ENCODE peak calls at places on chromosome 14, in nine cellular contexts. S is ovary, C is mesendoderm, Z is heart right ventricle, F is fibroblast of lung, M is A673, I is uterus, P is GM23338, O is tibial nerve. W is an unnamed sample.
A peak's percentile ranks its signal among the peaks of the same experiment; 100 is the strongest.

GRCh38 chr14:102749833-102750775 is 27.1 kb upstream of the TRAF3 start:
- DNase-seq in S (no peak), C (no peak), Z (no peak), F (no peak), M (no peak), I (no peak), P (no peak), O (no peak), W (no peak)

GRCh38 chr14:24818054-24818822 is 184.2 kb upstream of the GZMB start:
- DNase-seq in S (no peak), C (no peak), Z (no peak), F (peak; percentile 68), M (no peak), I (no peak), P (no peak), O (no peak), W (no peak)

GRCh38 chr14:50844397-50844796 is 13.4 kb upstream of the NIN start:
- DNase-seq in S (no peak), C (no peak), Z (no peak), F (peak; percentile 7), M (no peak), I (no peak), P (no peak), O (no peak), W (no peak)

GRCh38 chr14:103067231-103067954 is 10.0 kb upstream of the CDC42BPB start:
- DNase-seq in S (no peak), C (no peak), Z (no peak), F (peak; percentile 48), M (no peak), I (no peak), P (no peak), O (peak; percentile 37), W (no peak)

GRCh38 chr14:89425931-89426330 is 8.9 kb upstream of the FOXN3 start:
- DNase-seq in S (no peak), C (peak; percentile 73), Z (no peak), F (peak; percentile 99), M (no peak), I (no peak), P (no peak), O (no peak), W (no peak)

GRCh38 chr14:96275182-96276112 is 19.4 kb downstream of the BDKRB1 start:
- DNase-seq in S (peak; percentile 80), C (peak; percentile 63), Z (peak; percentile 52), F (peak; percentile 68), M (peak; percentile 77), I (peak; percentile 68), P (peak; percentile 83), O (peak; percentile 68), W (peak; percentile 68)

GRCh38 chr14:69694730-69695663 is 71.9 kb upstream of the SRSF5 start:
- DNase-seq in S (no peak), C (no peak), Z (peak; percentile 58), F (peak; percentile 60), M (no peak), I (no peak), P (no peak), O (no peak), W (no peak)

GRCh38 chr14:69573841-69574265 is 818 bp downstream of the CCDC177 start:
- DNase-seq in S (no peak), C (peak; percentile 49), Z (no peak), F (no peak), M (peak; percentile 66), I (no peak), P (peak; percentile 61), O (no peak), W (no peak)

GRCh38 chr14:64324461-64325255 is 30.5 kb upstream of the ESR2 start:
- DNase-seq in S (no peak), C (peak; percentile 22), Z (no peak), F (peak; percentile 83), M (peak; percentile 63), I (no peak), P (no peak), O (no peak), W (no peak)

GRCh38 chr14:100536141-100536540 is 51.1 kb downstream of the BEGAIN start:
- DNase-seq in S (peak; percentile 9), C (no peak), Z (no peak), F (no peak), M (no peak), I (no peak), P (no peak), O (no peak), W (no peak)

GRCh38 chr14:90727082-90727481 is 89.1 kb downstream of the TTC7B start:
- DNase-seq in S (no peak), C (no peak), Z (no peak), F (no peak), M (no peak), I (no peak), P (no peak), O (no peak), W (no peak)

GRCh38 chr14:63843796-63844195 is 9.0 kb upstream of the SYNE2 start:
- DNase-seq in S (no peak), C (no peak), Z (no peak), F (no peak), M (no peak), I (no peak), P (no peak), O (no peak), W (no peak)

GRCh38 chr14:98507269-98507668 is 764.7 kb downstream of the BCL11B start:
- DNase-seq in S (no peak), C (no peak), Z (no peak), F (peak; percentile 45), M (no peak), I (no peak), P (no peak), O (no peak), W (no peak)

GRCh38 chr14:72744416-72745120 is 149.3 kb downstream of the DPF3 start:
- DNase-seq in S (no peak), C (no peak), Z (no peak), F (no peak), M (no peak), I (no peak), P (no peak), O (no peak), W (no peak)

GRCh38 chr14:71666579-71667145 is 265.6 kb upstream of the RGS6 start:
- DNase-seq in S (no peak), C (no peak), Z (no peak), F (peak; percentile 63), M (peak; percentile 75), I (no peak), P (no peak), O (no peak), W (no peak)

GRCh38 chr14:85528882-85529585 is 910 bp upstream of the FLRT2 start:
- DNase-seq in S (peak; percentile 28), C (peak; percentile 62), Z (no peak), F (peak; percentile 84), M (peak; percentile 61), I (no peak), P (peak; percentile 25), O (no peak), W (no peak)

GRCh38 chr14:85529803-85530574 is at the start of gene FLRT2:
- DNase-seq in S (peak; percentile 83), C (peak; percentile 80), Z (peak; percentile 42), F (peak; percentile 55), M (peak; percentile 88), I (peak; percentile 30), P (peak; percentile 72), O (peak; percentile 82), W (no peak)

GRCh38 chr14:85531141-85531593 is 1.2 kb downstream of the FLRT2 start:
- DNase-seq in S (peak; percentile 79), C (peak; percentile 91), Z (no peak), F (peak; percentile 70), M (peak; percentile 80), I (peak; percentile 32), P (peak; percentile 81), O (peak; percentile 62), W (no peak)

GRCh38 chr14:85531594-85532391 is 1.8 kb downstream of the FLRT2 start:
- DNase-seq in S (peak; percentile 82), C (peak; percentile 91), Z (peak; percentile 52), F (peak; percentile 73), M (peak; percentile 96), I (peak; percentile 43), P (peak; percentile 84), O (peak; percentile 75), W (no peak)

DNA sequence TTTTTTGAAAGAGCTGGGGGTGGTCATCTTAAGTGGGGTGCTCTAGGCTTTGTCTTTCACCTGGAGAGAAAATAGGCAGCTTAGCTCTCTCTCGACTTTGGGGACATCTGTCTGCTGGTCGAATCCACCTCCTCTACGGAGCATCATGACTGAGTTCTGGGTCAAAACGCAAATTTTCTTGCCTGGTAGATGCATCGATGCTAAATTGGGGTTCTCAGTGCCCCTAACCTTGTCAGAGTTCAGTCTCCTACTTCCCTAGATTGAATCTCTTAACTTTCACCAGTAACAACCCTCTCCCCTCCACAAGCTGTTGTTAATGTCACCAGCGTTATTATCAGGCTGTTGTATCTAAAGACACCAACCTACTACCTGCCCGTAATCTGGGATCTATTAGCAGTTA is 682 bp downstream of the FLRT2 start:
- DNase-seq in S (no peak), C (no peak), Z (no peak), F (no peak), M (no peak), I (no peak), P (no peak), O (no peak), W (no peak)
- H3K4me1 ChIP-seq in S (no peaks in the 10 kb centered on the region), C (peaks cover 5% of the 10 kb centered on the region), Z (peaks cover 46% of the 10 kb centered on the region), F (peaks cover 9% of the 10 kb centered on the region), M (peaks cover 19% of the 10 kb centered on the region), I (no peaks in the 10 kb centered on the region), P (peaks cover 39% of the 10 kb centered on the region), O (peaks cover 50% of the 10 kb centered on the region), W (no peaks in the 10 kb centered on the region)

DNA sequence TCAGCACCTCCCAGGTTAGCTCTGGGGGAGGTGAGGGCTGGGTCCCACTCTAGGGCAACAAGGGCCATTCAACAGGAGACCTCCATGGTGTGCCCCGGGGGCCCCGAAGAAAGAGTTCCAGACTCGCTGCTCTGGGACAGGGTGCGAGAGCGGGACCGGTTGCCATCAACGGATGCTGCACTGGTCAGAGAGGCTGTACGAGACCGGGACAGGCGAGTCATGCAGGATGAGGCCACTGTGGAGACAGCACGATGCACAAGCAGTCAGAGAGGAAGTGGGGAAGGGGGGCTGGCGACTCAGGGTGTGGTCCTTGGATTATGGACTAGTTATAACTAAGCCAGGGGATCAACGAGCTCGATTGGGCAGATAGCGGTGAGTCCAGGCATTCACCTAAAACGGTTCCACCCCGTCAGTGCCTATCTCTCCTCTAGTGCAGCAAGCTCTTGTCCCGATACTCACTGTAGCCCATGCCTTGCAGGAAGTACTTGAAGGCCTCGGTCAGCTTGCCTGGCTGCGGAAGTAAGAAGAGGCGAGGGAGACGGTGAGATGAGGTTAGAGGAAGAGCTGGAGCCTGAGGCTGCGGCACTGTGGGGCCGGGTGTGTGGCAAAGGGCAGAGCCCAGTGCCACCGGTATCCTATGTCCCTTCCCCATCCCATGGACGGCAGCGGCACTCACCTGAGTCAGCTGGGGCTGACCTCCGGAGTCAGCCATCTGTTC is 7.2 kb downstream of the NDRG2 start:
- DNase-seq in S (no peak), C (no peak), Z (no peak), F (no peak), M (no peak), I (no peak), P (no peak), O (no peak), W (no peak)
- H3K27ac ChIP-seq in S (no peak overlapping the region), C (no peak overlapping the region), Z (no peak overlapping the region), F (no peak overlapping the region), M (no peak overlapping the region), I (no peak overlapping the region), P (no peak overlapping the region), O (no peak overlapping the region), W (no peak overlapping the region)

GRCh38 chr14:59363545-59364226 is 101.5 kb downstream of the GPR135 start:
- DNase-seq in S (no peak), C (no peak), Z (no peak), F (peak; percentile 57), M (peak; percentile 40), I (no peak), P (no peak), O (no peak), W (no peak)
- H3K4me3 ChIP-seq in S (no peak overlapping the region), C (no peak overlapping the region), Z (no peak overlapping the region), F (no peak overlapping the region), M (no peak overlapping the region), I (no peak overlapping the region), P (no peak overlapping the region), O (peak overlapping the region; percentile 7), W (no peak overlapping the region)

GRCh38 chr14:76904100-76904739 is 78.0 kb downstream of the LRRC74A start:
- DNase-seq in S (peak; percentile 55), C (no peak), Z (peak; percentile 50), F (peak; percentile 90), M (no peak), I (peak; percentile 64), P (no peak), O (no peak), W (no peak)
- H3K4me1 ChIP-seq in S (peaks cover 8% of the 10 kb centered on the region), C (no peaks in the 10 kb centered on the region), Z (peaks cover 16% of the 10 kb centered on the region), F (peaks cover 14% of the 10 kb centered on the region), M (peaks cover 26% of the 10 kb centered on the region), I (peaks cover 16% of the 10 kb centered on the region), P (no peaks in the 10 kb centered on the region), O (peaks cover 56% of the 10 kb centered on the region), W (peaks cover 22% of the 10 kb centered on the region)

W was measured in naive thymus-derived CD4-positive, alpha-beta T cell.